ENCODE peak calls at places on chromosomes 1 and 21, in nine cellular contexts. B is HepG2; S is BE2C; A is CD4-positive, alpha-beta memory T cell; F is neuronal stem cell; Q is mucosa of descending colon; G is A549; E is thoracic aorta; D is tibial nerve. I is an unnamed sample. For H3K9me3 and H3K4me1, the result is how much of the 10 kb centered on the place peaks cover.

GRCh38 chr21:45768011-45768740 is 124.7 kb downstream of the PCBP3 start:
- DNase-seq in F (no peak), S (no peak), B (no peak), A (no peak), D (no peak), G (no peak), E (no peak), Q (no peak), I (no peak)

GRCh38 chr1:94122201-94122970 is 1.4 kb upstream of the ABCA4 start:
- DNase-seq in Q (no peak), D (no peak), F (no peak), S (no peak), G (no peak), E (no peak), A (no peak), B (no peak), I (no peak)

GRCh38 chr1:213686983-213687382 is 300.8 kb upstream of the PROX1 start:
- DNase-seq in E (no peak), F (no peak), S (no peak), D (no peak), B (no peak), Q (no peak), G (no peak), A (no peak), I (no peak)

GRCh38 chr21:45200596-45201296 is 86.9 kb downstream of the POFUT2 start:
- DNase-seq in A (no peak), D (no peak), G (no peak), F (no peak), Q (no peak), B (no peak), E (no peak), S (no peak), I (no peak)

GRCh38 chr1:7808253-7808844 is 24.3 kb downstream of the PER3 start:
- DNase-seq in F (no peak), Q (no peak), A (no peak), D (no peak), G (no peak), S (no peak), E (no peak), B (peak), I (no peak)

GRCh38 chr1:230141002-230141648 is 74.1 kb downstream of the GALNT2 start:
- DNase-seq in S (no peak), A (no peak), D (no peak), B (no peak), F (no peak), G (no peak), Q (no peak), E (no peak), I (no peak)

GRCh38 chr1:169741666-169742394 is 8.0 kb upstream of the SELE start:
- DNase-seq in A (no peak), G (no peak), E (no peak), Q (no peak), F (no peak), D (no peak), B (no peak), S (no peak), I (no peak)

GRCh38 chr1:244599937-244600350 is 53.0 kb upstream of the DESI2 start:
- DNase-seq in D (no peak), S (no peak), G (peak), E (peak), A (peak), B (peak), Q (no peak), F (no peak), I (no peak)

GRCh38 chr1:36750706-36751105 is 268.0 kb upstream of the CSF3R start:
- DNase-seq in S (no peak), A (no peak), B (no peak), Q (no peak), E (no peak), F (no peak), G (no peak), D (no peak), I (no peak)

GRCh38 chr1:26471498-26472329 is 526 bp upstream of the HMGN2 start:
- DNase-seq in S (peak), E (peak), F (peak), Q (peak), D (peak), A (peak), G (peak), B (no peak), I (peak)

GRCh38 chr1:42576935-42577334 is 81.3 kb upstream of the PPIH start:
- DNase-seq in D (no peak), B (no peak), A (no peak), G (no peak), S (no peak), Q (no peak), E (no peak), F (no peak), I (no peak)

GRCh38 chr1:81876901-81877750 is 76.4 kb downstream of the ADGRL2 start:
- DNase-seq in S (no peak), E (no peak), G (no peak), Q (no peak), A (no peak), D (no peak), B (no peak), F (no peak), I (no peak)

GRCh38 chr1:216820345-216820744 is 97.1 kb upstream of the ESRRG start:
- DNase-seq in A (no peak), G (no peak), Q (no peak), F (no peak), E (no peak), D (no peak), S (no peak), B (no peak), I (no peak)

GRCh38 chr1:246497331-246497915 is 9.7 kb downstream of the SMYD3 start:
- DNase-seq in F (peak), G (peak), Q (no peak), A (no peak), D (peak), B (peak), S (no peak), E (no peak), I (no peak)

GRCh38 chr1:175889044-175889443 is 145.6 kb upstream of the TNR start:
- DNase-seq in B (no peak), F (no peak), A (no peak), E (no peak), Q (no peak), S (no peak), G (no peak), D (no peak), I (no peak)

DNA sequence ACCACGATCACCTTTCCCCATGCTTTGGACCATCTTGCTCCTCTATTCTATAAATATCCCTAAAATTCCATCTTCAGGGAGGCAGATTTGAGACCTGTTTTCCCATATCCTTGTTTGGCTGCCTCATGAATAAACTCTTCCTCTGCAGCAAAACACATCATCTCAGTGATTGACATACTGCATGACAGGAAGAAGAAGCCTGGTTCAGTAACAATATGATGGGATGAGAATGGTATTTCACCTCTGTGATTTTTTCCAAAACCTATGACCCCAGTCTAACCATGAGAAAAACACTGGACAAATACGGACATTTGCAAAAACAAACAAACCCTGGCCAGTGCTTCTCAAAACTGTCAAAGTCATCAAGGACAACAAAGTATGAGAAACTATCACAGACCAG is 53.8 kb upstream of the ZSWIM5 start:
- DNase-seq in G (no peak), B (peak), E (no peak), D (no peak), S (no peak), F (no peak), Q (no peak), A (no peak), I (no peak)
- H3K9me3 ChIP-seq in G (under half), B (under half), E (under half), D (under half), S (under half), F (under half), Q (under half), A (under half), I (under half)

GRCh38 chr1:32742956-32743355 is 40.4 kb upstream of the SYNC start:
- DNase-seq in B (no peak), A (no peak), Q (peak), F (no peak), D (no peak), S (no peak), G (no peak), E (no peak), I (no peak)
- H3K4me3 ChIP-seq in B (peak), A (no peak), Q (peak), F (no peak), D (peak), S (no peak), G (peak), E (peak), I (no peak)

GRCh38 chr1:211099393-211099792 is 34.6 kb downstream of the KCNH1 start:
- DNase-seq in A (no peak), F (no peak), G (no peak), D (no peak), E (no peak), Q (no peak), B (no peak), S (no peak), I (no peak)
- H3K4me1 ChIP-seq in A (under half), F (under half), G (under half), D (under half), E (under half), Q (under half), B (under half), S (under half), I (under half)

GRCh38 chr1:224933584-224933983 is 4.1 kb downstream of the DNAH14 start:
- DNase-seq in S (no peak), Q (no peak), D (no peak), F (no peak), A (no peak), G (no peak), E (no peak), B (no peak), I (no peak)

GRCh38 chr1:224939844-224940425 is 10.5 kb downstream of the DNAH14 start:
- DNase-seq in E (no peak), F (no peak), G (no peak), S (no peak), A (no peak), Q (no peak), D (no peak), B (no peak), I (no peak)

GRCh38 chr1:224932607-224933249 is 3.3 kb downstream of the DNAH14 start:
- DNase-seq in G (no peak), B (no peak), S (no peak), E (no peak), F (no peak), Q (no peak), D (no peak), A (no peak), I (no peak)

GRCh38 chr1:224938652-224939051 is 9.2 kb downstream of the DNAH14 start:
- DNase-seq in G (no peak), Q (no peak), B (no peak), E (no peak), D (no peak), A (no peak), F (no peak), S (no peak), I (no peak)
- H3K9me3 ChIP-seq in G (under half), Q (under half), B (under half), E (under half), D (under half), A (under half), F (under half), S (under half), I (under half)

I was measured in tibial artery.